ENCODE peak calls at places on chromosomes 1 and 21, in seven cellular contexts. O is astrocyte of the hippocampus; M is stomach; L is OCI-LY7; J is kidney tubule cell; D is prostate gland; S is stimulated activated CD4-positive, alpha-beta T cell treated with anti-CD3 and anti-CD28 coated beads, Interleukin-12 subunit alpha, Interleukin-12 subunit beta, amount 100 ng/mL, for 4 hours. V is an unnamed sample.

GRCh38 chr1:200429221-200429751 is 19.4 kb upstream of the ZNF281 start:
- DNase-seq in M (no peak), O (peak; percentile 47), L (no peak), S (no peak), D (no peak), J (peak; percentile 58), V (no peak)

GRCh38 chr1:228937851-228938247 is 202.6 kb downstream of the RHOU start:
- DNase-seq in J (no peak), S (no peak), D (no peak), L (no peak), O (no peak), M (no peak), V (no peak)

GRCh38 chr1:84742653-84743052 is 52.4 kb upstream of the SSX2IP start:
- DNase-seq in J (peak; percentile 62), L (no peak), M (no peak), O (no peak), S (no peak), D (no peak), V (no peak)

GRCh38 chr1:7610936-7611335 is 160.2 kb upstream of the VAMP3 start:
- DNase-seq in O (no peak), L (no peak), M (no peak), D (no peak), J (no peak), S (no peak), V (no peak)

GRCh38 chr1:55604194-55604593 is 389.0 kb upstream of the USP24 start:
- DNase-seq in O (no peak), M (no peak), J (no peak), L (no peak), S (no peak), D (no peak), V (no peak)

GRCh38 chr1:65493792-65494191 is 73.3 kb downstream of the LEPR start:
- DNase-seq in S (no peak), M (no peak), D (peak; percentile 25), L (no peak), O (no peak), J (no peak), V (no peak)

GRCh38 chr1:155127105-155127671 is 488 bp upstream of the EFNA1 start:
- DNase-seq in O (peak; percentile 78), M (peak; percentile 82), L (no peak), D (peak; percentile 93), S (no peak), J (peak; percentile 87), V (peak; percentile 87)

GRCh38 chr1:210347112-210347511 is 18.4 kb downstream of the HHAT start:
- DNase-seq in D (no peak), J (peak; percentile 74), S (no peak), L (no peak), O (peak; percentile 64), M (no peak), V (peak; percentile 48)

GRCh38 chr1:219505886-219506285 is 107.0 kb downstream of the ZC3H11B start:
- DNase-seq in L (no peak), O (peak; percentile 51), S (no peak), J (no peak), D (no peak), M (no peak), V (no peak)

GRCh38 chr1:197911857-197912696 is 5.1 kb upstream of the LHX9 start:
- DNase-seq in D (no peak), O (peak; percentile 23), S (no peak), J (peak; percentile 16), L (no peak), M (no peak), V (no peak)

GRCh38 chr1:87084247-87084836 is 169.9 kb downstream of the HS2ST1 start:
- DNase-seq in D (no peak), J (peak; percentile 49), O (peak; percentile 25), M (no peak), L (peak; percentile 77), S (no peak), V (no peak)

GRCh38 chr1:221712776-221713431 is 29.0 kb downstream of the DUSP10 start:
- DNase-seq in M (peak; percentile 45), S (peak; percentile 34), O (no peak), J (no peak), L (no peak), D (no peak), V (no peak)

GRCh38 chr21:35711213-35711612 is 349.1 kb downstream of the SETD4 start:
- DNase-seq in O (no peak), S (no peak), J (no peak), M (no peak), D (no peak), L (no peak), V (no peak)

GRCh38 chr21:36747815-36748381 is 49.0 kb downstream of the SIM2 start:
- DNase-seq in D (no peak), L (no peak), J (peak; percentile 63), O (peak; percentile 90), S (peak; percentile 41), M (no peak), V (peak; percentile 27)

GRCh38 chr1:225026701-225027100 is 97.2 kb downstream of the DNAH14 start:
- DNase-seq in D (no peak), L (no peak), J (no peak), O (no peak), S (no peak), M (no peak), V (no peak)

GRCh38 chr1:225445644-225446297 is 17.9 kb upstream of the LBR start:
- DNase-seq in M (no peak), D (no peak), O (peak; percentile 61), J (peak; percentile 89), S (no peak), L (no peak), V (no peak)

GRCh38 chr1:111789666-111790316 is 34.1 kb downstream of the DDX20 start:
- DNase-seq in S (no peak), O (peak; percentile 27), L (no peak), D (no peak), M (no peak), J (no peak), V (no peak)

GRCh38 chr21:33936221-33937038 is 20.8 kb upstream of the ATP5PO start:
- DNase-seq in O (no peak), S (no peak), J (no peak), L (no peak), D (no peak), M (no peak), V (no peak)

GRCh38 chr1:84887261-84887934 is 5.6 kb downstream of the LPAR3 start:
- DNase-seq in L (no peak), S (no peak), M (no peak), J (peak; percentile 21), O (no peak), D (no peak), V (no peak)

GRCh38 chr1:14919755-14920154 is 233.8 kb upstream of the TMEM51 start:
- DNase-seq in M (no peak), L (no peak), D (no peak), O (no peak), S (no peak), J (no peak), V (no peak)

GRCh38 chr1:88985033-88985432 is 7.4 kb downstream of the KYAT3 start:
- DNase-seq in D (no peak), O (peak; percentile 91), J (peak; percentile 76), M (peak; percentile 57), S (no peak), L (no peak), V (peak; percentile 18)

GRCh38 chr1:205481629-205482071 is 22.8 kb upstream of the CDK18 start:
- DNase-seq in D (no peak), J (no peak), M (no peak), L (no peak), O (peak; percentile 84), S (no peak), V (no peak)

GRCh38 chr1:116990612-116991151 is 10.9 kb upstream of the CD101 start:
- DNase-seq in S (no peak), J (no peak), D (peak; percentile 11), L (no peak), O (peak; percentile 90), M (no peak), V (no peak)

GRCh38 chr1:156463874-156464273 is 36.7 kb downstream of the MEF2D start:
- DNase-seq in O (no peak), S (no peak), L (no peak), D (peak; percentile 39), M (no peak), J (no peak), V (no peak)

GRCh38 chr1:226381226-226381998 is 26.5 kb downstream of the PARP1 start:
- DNase-seq in L (no peak), J (no peak), O (no peak), S (no peak), M (no peak), D (no peak), V (no peak)

V was measured in occipital lobe.